ENCODE peak calls at places on chromosomes 11 and 22, in ten cellular contexts. O, P, J, W, Q, C, Y, T, L and N are unnamed samples. For H3K4me1, the result is how much of the 10 kb centered on the place peaks cover.

GRCh38 chr22:17842386-17842785 is 68.1 kb upstream of the BID start:
- DNase-seq in O (peak), P (no peak), J (no peak), W (no peak), Q (no peak), C (no peak), Y (peak), T (no peak), L (no peak), N (no peak)

GRCh38 chr11:111633756-111634362 is 31.6 kb downstream of the SIK2 start:
- DNase-seq in O (no peak), P (no peak), J (no peak), W (peak), Q (no peak), C (no peak), Y (no peak), T (no peak), L (no peak), N (no peak)

GRCh38 chr11:121467965-121468364 is 15.2 kb upstream of the SORL1-AS1 start:
- DNase-seq in O (peak), P (no peak), J (no peak), W (peak), Q (no peak), C (no peak), Y (no peak), T (no peak), L (no peak), N (no peak)

GRCh38 chr11:102783016-102783415 is 2.6 kb upstream of the MMP10 start:
- DNase-seq in O (no peak), P (no peak), J (no peak), W (no peak), Q (no peak), C (no peak), Y (no peak), T (no peak), L (no peak), N (no peak)

GRCh38 chr11:107705027-107705426 is 6.8 kb downstream of the SLN start:
- DNase-seq in O (no peak), P (no peak), J (no peak), W (peak), Q (no peak), C (no peak), Y (no peak), T (no peak), L (no peak), N (no peak)

GRCh38 chr11:728901-729491 is 18.3 kb upstream of the TALDO1 start:
- DNase-seq in O (no peak), P (no peak), J (no peak), W (no peak), Q (no peak), C (no peak), Y (peak), T (no peak), L (peak), N (no peak)

GRCh38 chr11:30454108-30454507 is 131.2 kb downstream of the ARL14EP start:
- DNase-seq in O (no peak), P (no peak), J (no peak), W (no peak), Q (no peak), C (no peak), Y (no peak), T (no peak), L (no peak), N (no peak)

GRCh38 chr11:35182317-35182939 is 43.5 kb downstream of the CD44 start:
- DNase-seq in O (no peak), P (no peak), J (no peak), W (no peak), Q (no peak), C (no peak), Y (no peak), T (no peak), L (no peak), N (no peak)

GRCh38 chr11:12281571-12282478 is 95.5 kb upstream of the PARVA start:
- DNase-seq in O (peak), P (peak), J (peak), W (peak), Q (peak), C (peak), Y (peak), T (peak), L (peak), N (peak)

GRCh38 chr11:64121637-64122410 is 44.1 kb downstream of the MACROD1 start:
- DNase-seq in O (no peak), P (no peak), J (no peak), W (peak), Q (no peak), C (no peak), Y (no peak), T (no peak), L (no peak), N (no peak)

GRCh38 chr11:762421-763072 is 14.7 kb downstream of the GATD1 start:
- DNase-seq in O (no peak), P (no peak), J (no peak), W (peak), Q (peak), C (no peak), Y (no peak), T (no peak), L (peak), N (peak)

GRCh38 chr11:120457996-120458395 is 53.6 kb upstream of the GRIK4 start:
- DNase-seq in O (no peak), P (no peak), J (no peak), W (no peak), Q (no peak), C (no peak), Y (no peak), T (no peak), L (no peak), N (no peak)

GRCh38 chr11:79973701-79974626 is 533.1 kb upstream of the TENM4 start:
- DNase-seq in O (no peak), P (no peak), J (no peak), W (no peak), Q (no peak), C (peak), Y (no peak), T (no peak), L (no peak), N (no peak)

GRCh38 chr11:129853508-129854228 is 38.0 kb downstream of the TMEM45B start:
- DNase-seq in O (peak), P (peak), J (peak), W (peak), Q (no peak), C (no peak), Y (peak), T (no peak), L (peak), N (peak)

GRCh38 chr11:119185916-119186634 is 800 bp downstream of the NHERF4 start:
- DNase-seq in O (no peak), P (no peak), J (no peak), W (no peak), Q (no peak), C (no peak), Y (no peak), T (no peak), L (no peak), N (no peak)

GRCh38 chr22:25627271-25627848 is 62.9 kb downstream of the GRK3 start:
- DNase-seq in O (no peak), P (no peak), J (no peak), W (peak), Q (no peak), C (no peak), Y (no peak), T (no peak), L (no peak), N (no peak)

GRCh38 chr22:35154937-35155387 is 89.0 kb downstream of the ISX start:
- DNase-seq in O (no peak), P (peak), J (peak), W (peak), Q (no peak), C (peak), Y (peak), T (no peak), L (peak), N (peak)

GRCh38 chr11:64384981-64385952 is 26.3 kb downstream of the RPS6KA4 start:
- DNase-seq in O (no peak), P (no peak), J (no peak), W (no peak), Q (no peak), C (peak), Y (no peak), T (no peak), L (no peak), N (peak)

GRCh38 chr11:128406365-128406706 is 181.0 kb downstream of the ETS1 start:
- DNase-seq in O (no peak), P (no peak), J (no peak), W (no peak), Q (no peak), C (no peak), Y (no peak), T (no peak), L (no peak), N (no peak)

GRCh38 chr22:23891726-23892125 is 2.5 kb upstream of the MIF start:
- DNase-seq in O (no peak), P (no peak), J (no peak), W (no peak), Q (no peak), C (no peak), Y (no peak), T (no peak), L (no peak), N (no peak)

GRCh38 chr11:66543263-66544107 is 2.4 kb downstream of the ZDHHC24 start:
- DNase-seq in O (peak), P (peak), J (no peak), W (peak), Q (peak), C (no peak), Y (peak), T (no peak), L (no peak), N (no peak)

GRCh38 chr11:31477528-31478255 is 31.7 kb downstream of the IMMP1L start:
- DNase-seq in O (no peak), P (no peak), J (no peak), W (no peak), Q (no peak), C (no peak), Y (no peak), T (no peak), L (no peak), N (no peak)

GRCh38 chr22:37260396-37260795 is 16.3 kb upstream of the RAC2 start:
- DNase-seq in O (no peak), P (no peak), J (peak), W (no peak), Q (no peak), C (no peak), Y (peak), T (no peak), L (no peak), N (no peak)

GRCh38 chr22:37258005-37258790 is 14.1 kb upstream of the RAC2 start:
- DNase-seq in O (no peak), P (no peak), J (peak), W (no peak), Q (no peak), C (no peak), Y (no peak), T (no peak), L (no peak), N (no peak)

GRCh38 chr22:37260939-37261338 is 16.9 kb upstream of the RAC2 start:
- DNase-seq in O (peak), P (peak), J (peak), W (peak), Q (peak), C (peak), Y (peak), T (no peak), L (peak), N (peak)

GRCh38 chr22:37259540-37260029 is 15.5 kb upstream of the RAC2 start:
- DNase-seq in O (no peak), P (peak), J (peak), W (peak), Q (no peak), C (peak), Y (peak), T (no peak), L (no peak), N (no peak)

DNA sequence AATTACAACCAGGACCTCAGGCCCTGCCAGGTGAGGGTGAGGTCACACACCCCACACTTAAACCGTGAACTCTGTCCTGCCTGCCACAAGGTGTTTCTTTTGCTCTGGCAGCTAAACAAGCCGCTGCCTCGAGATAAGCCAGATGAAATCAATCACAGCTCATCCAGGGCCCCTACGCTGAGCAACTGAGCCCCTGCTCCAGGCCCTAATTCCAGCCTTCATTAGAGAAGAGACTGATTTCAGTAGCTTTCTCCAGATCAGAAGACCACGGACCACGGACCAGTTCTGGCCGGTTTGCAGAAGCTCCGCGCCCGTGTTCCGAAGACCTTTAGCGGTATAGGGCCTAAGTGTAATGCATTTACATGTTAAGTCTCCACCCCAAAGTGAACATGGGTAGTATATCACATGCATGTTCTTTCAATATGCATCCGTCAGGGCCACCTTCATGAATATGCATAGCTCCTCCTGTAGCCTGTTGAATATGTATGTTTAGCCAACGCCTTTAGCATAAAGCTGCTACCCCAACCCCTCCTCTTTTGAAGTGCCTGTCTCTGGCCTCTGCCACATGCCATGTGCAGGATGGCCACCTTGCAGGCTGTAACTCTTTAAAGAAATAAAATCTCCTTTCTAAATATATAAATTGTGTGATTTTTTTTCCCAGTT is 14.9 kb upstream of the RAC2 start:
- DNase-seq in O (no peak), P (no peak), J (peak), W (no peak), Q (no peak), C (no peak), Y (no peak), T (no peak), L (no peak), N (no peak)
- H3K4me3 ChIP-seq in O (no peak), P (no peak), J (no peak), W (no peak), Q (no peak), C (no peak), Y (no peak), T (no peak), L (no peak), N (no peak)

GRCh38 chr22:48943567-48944432 is 883.9 kb downstream of the BRD1 start:
- DNase-seq in O (no peak), P (peak), J (peak), W (no peak), Q (no peak), C (peak), Y (no peak), T (peak), L (peak), N (peak)
- TF ChIP-seq CTCF in O (no peak), P (peak), J (peak), W (no peak), Q (peak), C (no peak), Y (no peak), T (no peak), L (peak), N (peak)

GRCh38 chr11:22920939-22921565 is 60.8 kb upstream of the CCDC179 start:
- DNase-seq in O (no peak), P (peak), J (no peak), W (peak), Q (no peak), C (peak), Y (no peak), T (no peak), L (no peak), N (peak)

GRCh38 chr11:22923561-22923960 is 63.3 kb upstream of the CCDC179 start:
- DNase-seq in O (no peak), P (no peak), J (no peak), W (no peak), Q (no peak), C (no peak), Y (no peak), T (no peak), L (no peak), N (no peak)

GRCh38 chr11:22926341-22926740 is 66.1 kb upstream of the CCDC179 start:
- DNase-seq in O (no peak), P (no peak), J (no peak), W (no peak), Q (no peak), C (no peak), Y (no peak), T (no peak), L (no peak), N (no peak)

GRCh38 chr11:22927793-22928192 is 67.5 kb upstream of the CCDC179 start:
- DNase-seq in O (no peak), P (no peak), J (no peak), W (no peak), Q (no peak), C (no peak), Y (no peak), T (no peak), L (no peak), N (no peak)

DNA sequence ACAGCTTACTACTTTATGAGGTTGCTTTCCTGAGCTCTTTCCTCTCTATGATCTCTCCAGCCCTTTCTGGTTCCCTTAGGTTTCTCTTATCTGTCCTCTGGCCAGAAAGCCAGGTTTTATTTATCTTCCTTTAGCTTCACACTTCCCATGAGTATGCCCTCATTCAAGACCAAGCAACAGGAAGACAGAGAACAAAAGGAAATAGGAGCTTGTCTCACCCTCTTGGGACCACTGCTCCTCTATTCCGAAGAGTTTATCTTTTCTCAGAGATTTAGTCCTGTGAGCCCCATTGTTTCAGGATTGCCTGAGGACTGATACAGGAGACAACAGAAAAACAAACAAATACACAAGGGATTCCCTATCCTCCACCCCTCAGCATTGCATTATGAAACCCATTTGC is 62.4 kb upstream of the CCDC179 start:
- DNase-seq in O (no peak), P (no peak), J (no peak), W (no peak), Q (no peak), C (no peak), Y (no peak), T (no peak), L (no peak), N (no peak)
- H3K4me1 ChIP-seq in O (under half), P (under half), J (under half), W (under half), Q (under half), C (under half), Y (under half), T (under half), L (half or more), N (under half)

GRCh38 chr11:16741473-16741872 is 3.0 kb downstream of the C11orf58 start:
- DNase-seq in O (no peak), P (no peak), J (no peak), W (no peak), Q (peak), C (no peak), Y (no peak), T (no peak), L (no peak), N (no peak)
- H3K4me3 ChIP-seq in O (no peak), P (no peak), J (no peak), W (no peak), Q (peak), C (no peak), Y (no peak), T (no peak), L (no peak), N (no peak)

DNA sequence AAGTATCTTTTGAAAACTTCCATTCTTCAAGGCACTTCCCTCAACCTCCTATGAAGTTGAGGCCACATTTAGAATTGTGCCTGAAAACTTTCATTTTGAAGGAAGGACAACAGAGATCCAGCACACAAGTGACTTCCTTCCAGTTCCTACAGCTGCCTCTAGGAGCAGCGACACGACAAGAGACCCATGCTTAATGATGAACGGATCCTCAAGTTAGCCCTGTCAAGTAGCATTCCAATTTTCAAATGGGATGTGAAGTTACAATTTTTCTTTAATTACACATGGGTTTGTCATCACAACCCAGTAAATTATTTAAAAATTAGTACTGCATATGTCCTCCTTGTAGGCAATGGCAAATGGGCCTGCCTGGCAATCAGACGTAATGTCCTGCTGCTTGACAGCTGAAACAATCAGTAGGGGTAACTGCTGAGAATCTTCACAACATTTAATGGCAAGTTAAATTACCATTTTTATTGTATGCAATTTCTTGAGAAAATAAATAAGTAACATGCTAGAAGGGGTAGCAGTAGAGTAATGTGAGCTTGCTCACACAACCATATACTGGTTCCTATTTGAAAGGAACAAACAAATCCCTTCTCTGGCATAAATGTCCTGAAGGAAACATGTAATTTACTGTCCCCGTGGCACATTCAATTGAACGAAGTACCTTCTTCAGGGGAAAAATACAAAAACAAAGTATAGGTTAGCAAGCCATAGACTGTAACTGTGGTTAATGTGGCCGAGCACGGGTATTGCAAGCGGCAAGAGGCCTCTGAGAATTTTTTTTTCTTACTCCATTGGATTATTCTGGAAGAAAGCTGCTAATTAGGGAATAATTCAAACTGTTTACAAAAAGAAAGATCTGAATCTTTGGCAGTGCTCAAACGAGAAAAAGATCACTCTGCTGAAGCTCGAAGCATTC is 288.3 kb downstream of the CADM1 start:
- DNase-seq in O (no peak), P (peak), J (no peak), W (no peak), Q (no peak), C (no peak), Y (no peak), T (no peak), L (no peak), N (peak)
- TF ChIP-seq CTCF in O (no peak), P (peak), J (no peak), W (no peak), Q (peak), C (no peak), Y (no peak), T (no peak), L (no peak), N (peak)

GRCh38 chr11:44765676-44766075 is 38.9 kb downstream of the TSPAN18 start:
- DNase-seq in O (no peak), P (no peak), J (no peak), W (no peak), Q (no peak), C (no peak), Y (no peak), T (peak), L (no peak), N (peak)

GRCh38 chr11:44767421-44767820 is 40.7 kb downstream of the TSPAN18 start:
- DNase-seq in O (no peak), P (no peak), J (no peak), W (peak), Q (no peak), C (no peak), Y (no peak), T (no peak), L (no peak), N (no peak)

GRCh38 chr11:44765026-44765595 is 38.3 kb downstream of the TSPAN18 start:
- DNase-seq in O (no peak), P (no peak), J (no peak), W (no peak), Q (no peak), C (no peak), Y (no peak), T (peak), L (no peak), N (peak)

GRCh38 chr11:44766112-44766971 is 39.6 kb downstream of the TSPAN18 start:
- DNase-seq in O (no peak), P (peak), J (no peak), W (peak), Q (no peak), C (peak), Y (peak), T (peak), L (no peak), N (no peak)

DNA sequence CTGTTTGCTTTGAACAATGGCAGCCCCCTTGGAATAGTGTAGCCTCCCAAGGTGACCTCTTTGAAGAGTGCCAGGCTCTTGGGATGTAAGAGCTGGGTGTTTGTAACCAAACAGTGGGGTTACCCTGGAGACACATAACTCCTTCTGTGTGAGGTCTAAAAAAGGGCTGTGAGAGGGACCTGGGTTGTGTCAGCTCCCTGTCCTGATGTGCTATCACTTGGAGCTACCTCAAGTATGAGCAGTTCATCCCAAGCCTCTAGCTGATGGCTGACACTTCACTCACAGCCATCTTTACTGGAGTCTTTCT is 40.2 kb downstream of the TSPAN18 start:
- DNase-seq in O (no peak), P (peak), J (no peak), W (peak), Q (no peak), C (peak), Y (no peak), T (no peak), L (no peak), N (no peak)
- H3K4me1 ChIP-seq in O (under half), P (under half), J (under half), W (under half), Q (under half), C (under half), Y (under half), T (under half), L (under half), N (under half)

GRCh38 chr11:57712256-57713150 is at the start of gene TMX2:
- DNase-seq in O (peak), P (peak), J (peak), W (peak), Q (peak), C (peak), Y (peak), T (peak), L (peak), N (peak)
- H3K4me3 ChIP-seq in O (peak), P (peak), J (peak), W (peak), Q (peak), C (peak), Y (peak), T (peak), L (peak), N (peak)